ENCODE peak calls at places on chromosomes 2 and 18, in seven cellular contexts. One of them, this sample, is unnamed.
A peak's percentile ranks its signal among the peaks of the same experiment; 100 is the strongest.

GRCh38 chr2:39144411-39144810 is 23.6 kb upstream of the SOS1 start:
- DNase-seq in Peyer's patch: no peak
- DNase-seq in GOT3: no peak
- DNase-seq in Daoy: no peak
- DNase-seq in NCI-H82: no peak
- DNase-seq in stimulated activated CD8-positive, alpha-beta memory T cell treated with anti-CD3 and anti-CD28 coated beads, Interleukin-2, amount 100 ng/mL, for 1 hour: no peak
- DNase-seq in PC-9: no peak
- DNase-seq in this sample: no peak

GRCh38 chr2:28449489-28450395 is 46.1 kb upstream of the PLB1 start:
- DNase-seq in PC-9: peak; percentile 59
- DNase-seq in NCI-H82: no peak
- DNase-seq in Peyer's patch: no peak
- DNase-seq in stimulated activated CD8-positive, alpha-beta memory T cell treated with anti-CD3 and anti-CD28 coated beads, Interleukin-2, amount 100 ng/mL, for 1 hour: peak; percentile 8
- DNase-seq in Daoy: peak; percentile 84
- DNase-seq in GOT3: peak; percentile 17
- DNase-seq in this sample: peak; percentile 42

GRCh38 chr2:241636182-241636982 is 576 bp downstream of the THAP4 start:
- DNase-seq in GOT3: no peak
- DNase-seq in PC-9: peak; percentile 60
- DNase-seq in Daoy: peak; percentile 38
- DNase-seq in stimulated activated CD8-positive, alpha-beta memory T cell treated with anti-CD3 and anti-CD28 coated beads, Interleukin-2, amount 100 ng/mL, for 1 hour: no peak
- DNase-seq in NCI-H82: peak; percentile 59
- DNase-seq in Peyer's patch: peak; percentile 26
- DNase-seq in this sample: peak; percentile 91

GRCh38 chr2:191691898-191692297 is 14.0 kb downstream of the NABP1 start:
- DNase-seq in PC-9: no peak
- DNase-seq in Peyer's patch: no peak
- DNase-seq in NCI-H82: no peak
- DNase-seq in GOT3: no peak
- DNase-seq in stimulated activated CD8-positive, alpha-beta memory T cell treated with anti-CD3 and anti-CD28 coated beads, Interleukin-2, amount 100 ng/mL, for 1 hour: no peak
- DNase-seq in Daoy: no peak
- DNase-seq in this sample: no peak

GRCh38 chr2:215083146-215083545 is 55.3 kb downstream of the ABCA12 start:
- DNase-seq in stimulated activated CD8-positive, alpha-beta memory T cell treated with anti-CD3 and anti-CD28 coated beads, Interleukin-2, amount 100 ng/mL, for 1 hour: no peak
- DNase-seq in Peyer's patch: no peak
- DNase-seq in Daoy: no peak
- DNase-seq in GOT3: no peak
- DNase-seq in PC-9: no peak
- DNase-seq in NCI-H82: no peak
- DNase-seq in this sample: no peak

GRCh38 chr2:12318427-12319057 is 398.2 kb upstream of the TRIB2 start:
- DNase-seq in Daoy: peak; percentile 93
- DNase-seq in stimulated activated CD8-positive, alpha-beta memory T cell treated with anti-CD3 and anti-CD28 coated beads, Interleukin-2, amount 100 ng/mL, for 1 hour: no peak
- DNase-seq in GOT3: no peak
- DNase-seq in NCI-H82: no peak
- DNase-seq in PC-9: peak; percentile 44
- DNase-seq in Peyer's patch: no peak
- DNase-seq in this sample: no peak

GRCh38 chr2:28465148-28465885 is 30.5 kb upstream of the PLB1 start:
- DNase-seq in Peyer's patch: no peak
- DNase-seq in Daoy: no peak
- DNase-seq in PC-9: no peak
- DNase-seq in stimulated activated CD8-positive, alpha-beta memory T cell treated with anti-CD3 and anti-CD28 coated beads, Interleukin-2, amount 100 ng/mL, for 1 hour: no peak
- DNase-seq in NCI-H82: no peak
- DNase-seq in GOT3: no peak
- DNase-seq in this sample: no peak

GRCh38 chr2:153873062-153874048 is 1.6 kb downstream of the GALNT13 start:
- DNase-seq in GOT3: no peak
- DNase-seq in NCI-H82: peak; percentile 62
- DNase-seq in Peyer's patch: no peak
- DNase-seq in stimulated activated CD8-positive, alpha-beta memory T cell treated with anti-CD3 and anti-CD28 coated beads, Interleukin-2, amount 100 ng/mL, for 1 hour: no peak
- DNase-seq in Daoy: no peak
- DNase-seq in PC-9: peak; percentile 5
- DNase-seq in this sample: peak; percentile 47

GRCh38 chr2:168328421-168328820 is 81.0 kb upstream of the STK39 start:
- DNase-seq in PC-9: no peak
- DNase-seq in stimulated activated CD8-positive, alpha-beta memory T cell treated with anti-CD3 and anti-CD28 coated beads, Interleukin-2, amount 100 ng/mL, for 1 hour: no peak
- DNase-seq in GOT3: no peak
- DNase-seq in NCI-H82: no peak
- DNase-seq in Daoy: no peak
- DNase-seq in Peyer's patch: no peak
- DNase-seq in this sample: no peak

GRCh38 chr2:223692227-223692947 is 90.2 kb upstream of the SCG2 start:
- DNase-seq in Peyer's patch: no peak
- DNase-seq in stimulated activated CD8-positive, alpha-beta memory T cell treated with anti-CD3 and anti-CD28 coated beads, Interleukin-2, amount 100 ng/mL, for 1 hour: no peak
- DNase-seq in Daoy: peak; percentile 52
- DNase-seq in NCI-H82: peak; percentile 85
- DNase-seq in GOT3: no peak
- DNase-seq in PC-9: peak; percentile 60
- DNase-seq in this sample: no peak

GRCh38 chr2:144015655-144016245 is 504.2 kb downstream of the ZEB2 start:
- DNase-seq in Peyer's patch: no peak
- DNase-seq in PC-9: no peak
- DNase-seq in stimulated activated CD8-positive, alpha-beta memory T cell treated with anti-CD3 and anti-CD28 coated beads, Interleukin-2, amount 100 ng/mL, for 1 hour: no peak
- DNase-seq in Daoy: peak; percentile 2
- DNase-seq in NCI-H82: no peak
- DNase-seq in GOT3: no peak
- DNase-seq in this sample: no peak

GRCh38 chr2:203446071-203446481 is 89.0 kb downstream of the RAPH1 start:
- DNase-seq in Daoy: peak; percentile 64
- DNase-seq in PC-9: no peak
- DNase-seq in GOT3: no peak
- DNase-seq in Peyer's patch: no peak
- DNase-seq in stimulated activated CD8-positive, alpha-beta memory T cell treated with anti-CD3 and anti-CD28 coated beads, Interleukin-2, amount 100 ng/mL, for 1 hour: no peak
- DNase-seq in NCI-H82: no peak
- DNase-seq in this sample: no peak

GRCh38 chr2:237731663-237732062 is 66.9 kb upstream of the RBM44 start:
- DNase-seq in GOT3: no peak
- DNase-seq in PC-9: peak; percentile 69
- DNase-seq in Daoy: peak; percentile 77
- DNase-seq in NCI-H82: no peak
- DNase-seq in stimulated activated CD8-positive, alpha-beta memory T cell treated with anti-CD3 and anti-CD28 coated beads, Interleukin-2, amount 100 ng/mL, for 1 hour: no peak
- DNase-seq in Peyer's patch: no peak
- DNase-seq in this sample: no peak

GRCh38 chr18:47184419-47185050 is 8.4 kb upstream of the IER3IP1 start:
- DNase-seq in PC-9: no peak
- DNase-seq in Peyer's patch: no peak
- DNase-seq in Daoy: peak; percentile 24
- DNase-seq in stimulated activated CD8-positive, alpha-beta memory T cell treated with anti-CD3 and anti-CD28 coated beads, Interleukin-2, amount 100 ng/mL, for 1 hour: no peak
- DNase-seq in NCI-H82: no peak
- DNase-seq in GOT3: no peak
- DNase-seq in this sample: no peak

GRCh38 chr2:44836174-44836573 is 105.3 kb upstream of the SIX3 start:
- DNase-seq in GOT3: no peak
- DNase-seq in PC-9: no peak
- DNase-seq in NCI-H82: no peak
- DNase-seq in stimulated activated CD8-positive, alpha-beta memory T cell treated with anti-CD3 and anti-CD28 coated beads, Interleukin-2, amount 100 ng/mL, for 1 hour: no peak
- DNase-seq in Daoy: peak; percentile 17
- DNase-seq in Peyer's patch: no peak
- DNase-seq in this sample: no peak

GRCh38 chr18:42801706-42802105 is 313.8 kb downstream of the RIT2 start:
- DNase-seq in GOT3: no peak
- DNase-seq in NCI-H82: no peak
- DNase-seq in stimulated activated CD8-positive, alpha-beta memory T cell treated with anti-CD3 and anti-CD28 coated beads, Interleukin-2, amount 100 ng/mL, for 1 hour: no peak
- DNase-seq in Daoy: no peak
- DNase-seq in PC-9: no peak
- DNase-seq in Peyer's patch: no peak
- DNase-seq in this sample: no peak

GRCh38 chr18:45821021-45821420 is 4.5 kb upstream of the SIGLEC15 start:
- DNase-seq in NCI-H82: no peak
- DNase-seq in GOT3: no peak
- DNase-seq in stimulated activated CD8-positive, alpha-beta memory T cell treated with anti-CD3 and anti-CD28 coated beads, Interleukin-2, amount 100 ng/mL, for 1 hour: no peak
- DNase-seq in Peyer's patch: no peak
- DNase-seq in PC-9: no peak
- DNase-seq in Daoy: no peak
- DNase-seq in this sample: no peak